ENCODE peak calls at places on chromosomes 16 and 17, in ten cellular contexts. Y is effector CD4-positive, alpha-beta T cell; X is fibroblast of the conjunctiva; D is NCI-H1092; Q is T follicular helper cell; Z is HCT116; F is iPS DF 19.7; L is cardiac muscle cell; H is AG10803; V is HS-5. T is an unnamed sample.

GRCh38 chr17:74466111-74466784 is at the start of gene CD300A:
- DNase-seq in Y (no peak), X (no peak), D (no peak), Q (no peak), Z (no peak), F (no peak), L (no peak), H (no peak), V (no peak), T (no peak)

GRCh38 chr17:35778641-35779196 is 16.7 kb downstream of the MMP28 start:
- DNase-seq in Y (no peak), X (no peak), D (no peak), Q (no peak), Z (no peak), F (no peak), L (peak; percentile 36), H (peak; percentile 5), V (no peak), T (no peak)

GRCh38 chr17:49913226-49914095 is 55.5 kb upstream of the DLX4 start:
- DNase-seq in Y (no peak), X (no peak), D (no peak), Q (no peak), Z (peak; percentile 23), F (no peak), L (peak; percentile 20), H (peak; percentile 28), V (peak; percentile 25), T (peak; percentile 32)

GRCh38 chr16:4323845-4324478 is 8.1 kb downstream of the GLIS2 start:
- DNase-seq in Y (no peak), X (no peak), D (no peak), Q (no peak), Z (no peak), F (no peak), L (peak; percentile 77), H (peak; percentile 62), V (no peak), T (peak; percentile 67)

GRCh38 chr16:85557083-85557975 is 55.8 kb upstream of the GSE1 start:
- DNase-seq in Y (peak; percentile 41), X (no peak), D (no peak), Q (no peak), Z (no peak), F (no peak), L (no peak), H (no peak), V (no peak), T (peak; percentile 37)

GRCh38 chr17:66715745-66716156 is 119.2 kb upstream of the CACNG5 start:
- DNase-seq in Y (no peak), X (peak; percentile 60), D (peak; percentile 65), Q (no peak), Z (peak; percentile 64), F (peak; percentile 69), L (peak; percentile 71), H (peak; percentile 65), V (peak; percentile 11), T (peak; percentile 75)

GRCh38 chr17:69713815-69714214 is 299.3 kb downstream of the MAP2K6 start:
- DNase-seq in Y (no peak), X (no peak), D (no peak), Q (no peak), Z (no peak), F (no peak), L (no peak), H (no peak), V (no peak), T (no peak)

GRCh38 chr17:10270258-10270657 is 71.9 kb upstream of the GAS7 start:
- DNase-seq in Y (no peak), X (no peak), D (no peak), Q (no peak), Z (no peak), F (no peak), L (no peak), H (peak; percentile 83), V (no peak), T (no peak)

GRCh38 chr17:83128306-83129240 is 49.2 kb downstream of the METRNL start:
- DNase-seq in Y (no peak), X (no peak), D (no peak), Q (no peak), Z (no peak), F (no peak), L (no peak), H (no peak), V (no peak), T (no peak)

GRCh38 chr17:75901727-75902126 is 3.0 kb downstream of the MRPL38 start:
- DNase-seq in Y (no peak), X (no peak), D (no peak), Q (no peak), Z (no peak), F (no peak), L (no peak), H (no peak), V (no peak), T (no peak)

GRCh38 chr17:27551701-27552466 is 79.1 kb upstream of the LGALS9 start:
- DNase-seq in Y (no peak), X (no peak), D (no peak), Q (no peak), Z (peak; percentile 75), F (peak; percentile 20), L (no peak), H (no peak), V (no peak), T (no peak)

T was measured in fibroblast of the aortic adventitia.